ENCODE peak calls at places on chromosomes 13 and 19, in four cellular contexts. J, O, W and B are unnamed samples.

GRCh38 chr19:46574533-46574932 is 26.6 kb upstream of the CALM3 start:
- DNase-seq in J (no peak), O (peak), W (no peak), B (no peak)

GRCh38 chr19:47436712-47437401 is 17.5 kb upstream of the MEIS3 start:
- DNase-seq in J (peak), O (no peak), W (peak), B (peak)

GRCh38 chr13:91220872-91221271 is 126.6 kb upstream of the MIR17HG start:
- DNase-seq in J (no peak), O (no peak), W (no peak), B (peak)

GRCh38 chr19:13228561-13228960 is 78.3 kb downstream of the IER2 start:
- DNase-seq in J (no peak), O (no peak), W (no peak), B (no peak)

GRCh38 chr13:82298110-82298509 is 1584.2 kb downstream of the SLITRK1 start:
- DNase-seq in J (no peak), O (no peak), W (no peak), B (no peak)

GRCh38 chr13:39023761-39024160 is 14.1 kb downstream of the PROSER1 start:
- DNase-seq in J (no peak), O (no peak), W (no peak), B (no peak)

GRCh38 chr19:9046694-9047093 is 36.5 kb upstream of the MUC16 start:
- DNase-seq in J (no peak), O (no peak), W (no peak), B (no peak)

GRCh38 chr13:39616087-39616694 is 13.2 kb upstream of the LHFPL6 start:
- DNase-seq in J (peak), O (no peak), W (peak), B (peak)

GRCh38 chr13:52706074-52706473 is 33.5 kb downstream of the CNMD start:
- DNase-seq in J (no peak), O (no peak), W (no peak), B (no peak)

GRCh38 chr19:52297601-52298358 is 811 bp downstream of the ZNF480 start:
- DNase-seq in J (no peak), O (no peak), W (no peak), B (no peak)

GRCh38 chr19:47445937-47446402 is 25.7 kb downstream of the SLC8A2 start:
- DNase-seq in J (no peak), O (no peak), W (no peak), B (peak)

GRCh38 chr19:57637379-57637778 is 4.4 kb downstream of the ZNF211 start:
- DNase-seq in J (no peak), O (no peak), W (no peak), B (no peak)

GRCh38 chr13:29861694-29862110 is 11.3 kb upstream of the UBL3 start:
- DNase-seq in J (peak), O (peak), W (peak), B (no peak)